ENCODE peak calls at places on chromosomes 2 and 18, in ten cellular contexts. V is body of pancreas; S is brain microvascular endothelial cell; Z is DND-41; A is epithelial cell of esophagus; C is CD8-positive, alpha-beta T cell; F is A549; U is RWPE1; Q is Calu3; H is esophagus squamous epithelium. M is an unnamed sample.

GRCh38 chr2:6909431-6910385 is 7.5 kb upstream of the RNF144A start:
- DNase-seq in H (no peak), Z (peak; percentile 75), U (no peak), C (no peak), V (no peak), Q (no peak), A (no peak), F (no peak), S (peak; percentile 20), M (no peak)

GRCh38 chr2:37388074-37388473 is 43.6 kb downstream of the QPCT start:
- DNase-seq in F (no peak), Z (no peak), S (peak; percentile 33), V (no peak), A (peak; percentile 99), Q (no peak), U (peak; percentile 60), H (no peak), C (no peak), M (no peak)

GRCh38 chr2:30030361-30030760 is 109.0 kb upstream of the ALK start:
- DNase-seq in S (no peak), F (no peak), V (no peak), A (peak; percentile 44), Z (no peak), C (no peak), U (no peak), Q (peak; percentile 28), H (no peak), M (no peak)

GRCh38 chr2:46339676-46340459 is 42.7 kb downstream of the EPAS1 start:
- DNase-seq in S (no peak), U (no peak), A (no peak), H (no peak), Q (no peak), C (no peak), Z (no peak), V (peak; percentile 43), F (no peak), M (no peak)

GRCh38 chr2:96324716-96325037 is 440 bp upstream of the ITPRIPL1 start:
- DNase-seq in V (no peak), S (no peak), H (no peak), Q (no peak), Z (no peak), U (no peak), C (no peak), A (no peak), F (no peak), M (no peak)

GRCh38 chr2:125561302-125561701 is 1094.7 kb upstream of the GYPC start:
- DNase-seq in Z (no peak), H (no peak), C (no peak), Q (no peak), A (no peak), V (no peak), S (no peak), F (no peak), U (no peak), M (no peak)

GRCh38 chr2:120245520-120245835 is 7.2 kb upstream of the RALB start:
- DNase-seq in F (no peak), U (no peak), Z (no peak), A (no peak), S (no peak), V (peak; percentile 36), C (no peak), Q (no peak), H (no peak), M (no peak)

GRCh38 chr2:96083064-96083889 is 33.1 kb downstream of the ADRA2B start:
- DNase-seq in S (no peak), C (peak; percentile 31), Q (no peak), F (no peak), A (no peak), H (no peak), Z (no peak), V (no peak), U (no peak), M (no peak)

GRCh38 chr2:96157649-96158553 is 12.7 kb upstream of the DUSP2 start:
- DNase-seq in Q (no peak), H (no peak), V (no peak), S (peak; percentile 37), A (no peak), Z (no peak), C (peak; percentile 82), F (no peak), U (no peak), M (no peak)

GRCh38 chr2:1491751-1492150 is 78.5 kb downstream of the TPO start:
- DNase-seq in Z (no peak), Q (no peak), C (peak; percentile 42), A (no peak), H (no peak), S (no peak), F (no peak), V (no peak), U (no peak), M (no peak)

DNA sequence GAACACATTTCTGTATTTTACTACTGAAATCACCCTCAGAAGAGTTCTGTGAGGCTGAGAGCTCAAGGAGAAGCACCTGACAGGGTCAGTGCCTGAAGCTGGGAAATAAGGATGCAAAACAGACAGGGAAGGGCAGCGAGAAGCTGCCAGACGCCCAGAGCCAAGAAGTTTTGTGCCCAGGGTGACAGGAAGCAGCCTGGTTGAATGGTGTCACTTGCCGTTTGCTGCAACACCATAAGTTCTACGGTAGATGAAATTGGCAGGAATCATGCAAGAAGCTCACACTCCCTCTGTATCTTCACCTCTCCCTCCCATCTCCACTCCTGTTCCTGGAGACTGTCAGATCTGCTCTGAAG is 117.0 kb upstream of the SLC14A2 start:
- DNase-seq in Q (no peak), Z (no peak), A (no peak), H (no peak), F (no peak), U (no peak), V (no peak), C (no peak), S (no peak), M (no peak)
- TF ChIP-seq CTCF in Q (no peak), Z (no peak), A (no peak), H (no peak), F (no peak), U (no peak), V (no peak), C (no peak), S (no peak), M (no peak)

GRCh38 chr2:196598846-196599245 is 40.7 kb upstream of the CCDC150 start:
- DNase-seq in V (no peak), Q (no peak), A (no peak), Z (no peak), C (no peak), U (no peak), S (no peak), F (no peak), H (no peak), M (no peak)
- TF ChIP-seq CTCF in V (no peak), Q (no peak), A (no peak), Z (no peak), C (no peak), U (no peak), S (no peak), F (no peak), H (no peak), M (no peak)

DNA sequence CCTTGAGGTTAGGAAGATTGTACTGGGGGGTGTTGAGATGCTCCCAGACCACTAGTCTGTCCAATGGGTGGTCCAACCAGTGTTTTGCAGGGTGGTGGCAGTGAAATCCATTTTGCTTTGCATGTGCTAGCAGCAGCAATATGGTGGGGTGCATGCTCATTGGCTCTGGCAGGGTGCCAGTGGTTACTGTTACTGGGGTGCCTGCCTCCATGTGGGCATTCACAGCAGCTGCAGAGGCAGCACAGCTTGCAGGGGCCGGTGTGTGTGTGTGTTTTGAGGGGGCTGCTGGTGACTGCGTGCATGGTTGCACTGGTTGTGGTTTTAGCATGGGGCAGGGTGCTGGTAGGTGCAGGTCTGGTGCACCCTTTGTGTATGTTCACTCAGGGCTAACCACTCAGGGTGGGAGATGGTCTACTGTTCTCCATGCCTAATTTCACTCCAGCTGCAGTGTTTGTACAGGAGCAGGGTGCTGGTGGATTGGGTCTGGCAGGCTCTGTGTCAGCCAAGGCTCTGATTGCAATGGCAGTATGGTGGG is 265.4 kb downstream of the NUP35 start:
- DNase-seq in A (no peak), S (no peak), V (no peak), U (no peak), C (no peak), F (no peak), Q (no peak), Z (no peak), H (no peak), M (no peak)
- TF ChIP-seq CTCF in A (no peak), S (no peak), V (no peak), U (no peak), C (no peak), F (no peak), Q (no peak), Z (no peak), H (no peak), M (no peak)

GRCh38 chr18:79395761-79396404 is at the start of gene NFATC1:
- DNase-seq in V (peak; percentile 61), U (peak; percentile 62), A (peak; percentile 67), C (no peak), S (peak; percentile 27), H (no peak), Z (peak; percentile 72), Q (peak; percentile 42), F (peak; percentile 31), M (peak; percentile 59)

GRCh38 chr18:79397830-79398761 is 2.4 kb downstream of the NFATC1 start:
- DNase-seq in Q (no peak), U (no peak), S (no peak), A (no peak), C (no peak), Z (no peak), H (no peak), V (no peak), F (no peak), M (no peak)

GRCh38 chr18:79395308-79395640 is 456 bp upstream of the NFATC1 start:
- DNase-seq in A (no peak), C (no peak), U (no peak), H (no peak), Z (no peak), Q (no peak), S (no peak), F (no peak), V (no peak), M (no peak)

GRCh38 chr18:79397288-79397829 is 1.6 kb downstream of the NFATC1 start:
- DNase-seq in Z (no peak), C (no peak), S (no peak), U (no peak), H (no peak), Q (no peak), F (no peak), V (no peak), A (no peak), M (no peak)

DNA sequence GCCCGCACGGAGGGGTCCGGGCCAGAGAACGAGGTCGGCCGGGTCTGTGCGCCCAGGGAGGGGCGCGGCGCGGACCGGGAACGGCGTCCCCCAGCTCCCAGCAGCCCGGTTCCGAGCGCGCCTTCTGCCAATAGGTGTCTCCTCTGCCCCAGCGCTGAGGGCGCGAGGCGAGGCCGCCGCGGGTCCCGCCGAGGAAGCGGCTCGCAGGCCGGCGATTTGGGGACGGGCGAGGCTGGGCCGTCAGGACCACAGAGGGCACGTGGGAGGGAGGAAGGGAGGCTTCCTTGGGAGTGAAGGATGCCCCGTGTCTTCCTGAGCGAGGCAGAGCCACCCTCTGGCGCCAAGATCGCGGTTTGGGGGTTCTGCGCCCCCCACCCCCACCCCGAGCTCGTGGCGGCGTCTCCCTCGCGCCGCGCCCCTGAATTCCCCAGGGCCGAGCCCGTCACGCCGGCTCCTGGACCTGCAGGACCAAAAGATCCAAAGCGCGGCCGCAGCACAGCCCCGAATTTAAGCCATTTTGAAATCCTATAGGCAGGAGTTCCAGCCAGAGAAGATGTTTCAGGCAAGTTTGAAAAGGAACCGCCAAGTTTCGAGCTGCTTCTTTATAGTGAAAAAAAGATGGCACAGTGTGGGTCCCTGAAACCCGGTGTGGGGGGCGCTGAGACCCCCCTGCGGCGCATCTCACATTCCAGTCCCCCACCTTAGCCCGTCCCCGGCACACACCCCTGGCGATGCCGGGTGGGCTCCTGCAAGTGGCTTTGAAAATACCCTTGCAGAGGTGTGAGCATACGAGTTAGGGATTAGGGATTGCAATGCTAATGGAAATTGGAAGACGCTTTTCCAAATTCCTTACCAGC is 929 bp downstream of the NFATC1 start:
- DNase-seq in V (no peak), A (peak; percentile 54), Z (no peak), C (peak; percentile 68), H (no peak), F (no peak), Q (peak; percentile 50), S (no peak), U (peak; percentile 43), M (no peak)
- TF ChIP-seq CTCF in V (no peak), A (peak; percentile 6), Z (peak; percentile 32), C (no peak), H (no peak), F (peak; percentile 26), Q (no peak), S (peak; percentile 5), U (peak; percentile 69), M (no peak)